ENCODE peak calls at places on chromosomes 6 and 20, in seven cellular contexts. One of them, this sample, is unnamed. For H3K4me1, the result is how much of the 10 kb centered on the place peaks cover.

GRCh38 chr6:30725713-30726505 is 5.8 kb downstream of the TUBB start:
- ATAC-seq in PC-3: peak
- ATAC-seq in A549: no peak
- ATAC-seq in heart left ventricle: no peak
- ATAC-seq in IMR-90: peak
- ATAC-seq in HepG2: peak
- ATAC-seq in CD8-positive, alpha-beta T cell: no peak
- ATAC-seq in this sample: no peak

GRCh38 chr6:87196275-87196842 is 41.0 kb downstream of the ZNF292 start:
- ATAC-seq in heart left ventricle: no peak
- ATAC-seq in HepG2: no peak
- ATAC-seq in A549: no peak
- ATAC-seq in IMR-90: no peak
- ATAC-seq in PC-3: peak
- ATAC-seq in CD8-positive, alpha-beta T cell: no peak
- ATAC-seq in this sample: no peak

GRCh38 chr6:112307707-112308106 is 39.4 kb upstream of the RFPL4B start:
- ATAC-seq in CD8-positive, alpha-beta T cell: no peak
- ATAC-seq in IMR-90: no peak
- ATAC-seq in A549: no peak
- ATAC-seq in HepG2: no peak
- ATAC-seq in heart left ventricle: no peak
- ATAC-seq in PC-3: no peak
- ATAC-seq in this sample: no peak

GRCh38 chr6:5099537-5099936 is 14.4 kb downstream of the PPP1R3G start:
- ATAC-seq in HepG2: no peak
- ATAC-seq in IMR-90: no peak
- ATAC-seq in A549: no peak
- ATAC-seq in CD8-positive, alpha-beta T cell: no peak
- ATAC-seq in heart left ventricle: no peak
- ATAC-seq in PC-3: no peak
- ATAC-seq in this sample: no peak

GRCh38 chr20:19840111-19840705 is 82.2 kb downstream of the RIN2 start:
- ATAC-seq in PC-3: no peak
- ATAC-seq in CD8-positive, alpha-beta T cell: no peak
- ATAC-seq in A549: no peak
- ATAC-seq in heart left ventricle: no peak
- ATAC-seq in HepG2: no peak
- ATAC-seq in IMR-90: no peak
- ATAC-seq in this sample: no peak

GRCh38 chr20:51172558-51173428 is 149.9 kb upstream of the KCNG1 start:
- ATAC-seq in HepG2: no peak
- ATAC-seq in A549: no peak
- ATAC-seq in PC-3: no peak
- ATAC-seq in IMR-90: no peak
- ATAC-seq in heart left ventricle: no peak
- ATAC-seq in CD8-positive, alpha-beta T cell: no peak
- ATAC-seq in this sample: no peak

GRCh38 chr6:96649926-96650325 is 87.0 kb downstream of the FHL5 start:
- ATAC-seq in IMR-90: no peak
- ATAC-seq in CD8-positive, alpha-beta T cell: no peak
- ATAC-seq in PC-3: no peak
- ATAC-seq in HepG2: no peak
- ATAC-seq in heart left ventricle: no peak
- ATAC-seq in A549: no peak
- ATAC-seq in this sample: no peak

GRCh38 chr6:39897699-39898098 is 36.6 kb downstream of the MOCS1 start:
- ATAC-seq in PC-3: no peak
- ATAC-seq in IMR-90: no peak
- ATAC-seq in heart left ventricle: no peak
- ATAC-seq in CD8-positive, alpha-beta T cell: no peak
- ATAC-seq in A549: no peak
- ATAC-seq in HepG2: no peak
- ATAC-seq in this sample: no peak

GRCh38 chr20:36149469-36149868 is 5.1 kb upstream of the EPB41L1 start:
- ATAC-seq in IMR-90: no peak
- ATAC-seq in heart left ventricle: peak
- ATAC-seq in HepG2: no peak
- ATAC-seq in PC-3: no peak
- ATAC-seq in CD8-positive, alpha-beta T cell: no peak
- ATAC-seq in A549: no peak
- ATAC-seq in this sample: no peak

GRCh38 chr6:142561511-142562265 is 259.9 kb downstream of the ADGRG6 start:
- ATAC-seq in HepG2: no peak
- ATAC-seq in IMR-90: no peak
- ATAC-seq in CD8-positive, alpha-beta T cell: peak
- ATAC-seq in A549: no peak
- ATAC-seq in PC-3: peak
- ATAC-seq in heart left ventricle: no peak
- ATAC-seq in this sample: no peak

GRCh38 chr6:89970072-89970471 is 75.8 kb downstream of the GJA10 start:
- ATAC-seq in CD8-positive, alpha-beta T cell: no peak
- ATAC-seq in A549: peak
- ATAC-seq in PC-3: peak
- ATAC-seq in IMR-90: no peak
- ATAC-seq in HepG2: peak
- ATAC-seq in heart left ventricle: peak
- ATAC-seq in this sample: no peak

GRCh38 chr20:62274332-62275262 is 28.2 kb upstream of the ADRM1 start:
- ATAC-seq in HepG2: no peak
- ATAC-seq in A549: no peak
- ATAC-seq in heart left ventricle: no peak
- ATAC-seq in IMR-90: peak
- ATAC-seq in CD8-positive, alpha-beta T cell: no peak
- ATAC-seq in PC-3: peak
- ATAC-seq in this sample: no peak

GRCh38 chr20:60053125-60053812 is 95.0 kb downstream of the CDH26 start:
- ATAC-seq in A549: no peak
- ATAC-seq in CD8-positive, alpha-beta T cell: no peak
- ATAC-seq in PC-3: no peak
- ATAC-seq in IMR-90: no peak
- ATAC-seq in heart left ventricle: no peak
- ATAC-seq in HepG2: no peak
- ATAC-seq in this sample: no peak

GRCh38 chr6:106574729-106575458 is 54.4 kb downstream of the RTN4IP1 start:
- ATAC-seq in HepG2: peak
- ATAC-seq in heart left ventricle: no peak
- ATAC-seq in A549: no peak
- ATAC-seq in PC-3: peak
- ATAC-seq in CD8-positive, alpha-beta T cell: no peak
- ATAC-seq in IMR-90: peak
- ATAC-seq in this sample: no peak

GRCh38 chr20:6040958-6041807 is 12.7 kb downstream of the LRRN4 start:
- ATAC-seq in CD8-positive, alpha-beta T cell: no peak
- ATAC-seq in IMR-90: no peak
- ATAC-seq in PC-3: no peak
- ATAC-seq in A549: no peak
- ATAC-seq in HepG2: peak
- ATAC-seq in heart left ventricle: no peak
- ATAC-seq in this sample: no peak

DNA sequence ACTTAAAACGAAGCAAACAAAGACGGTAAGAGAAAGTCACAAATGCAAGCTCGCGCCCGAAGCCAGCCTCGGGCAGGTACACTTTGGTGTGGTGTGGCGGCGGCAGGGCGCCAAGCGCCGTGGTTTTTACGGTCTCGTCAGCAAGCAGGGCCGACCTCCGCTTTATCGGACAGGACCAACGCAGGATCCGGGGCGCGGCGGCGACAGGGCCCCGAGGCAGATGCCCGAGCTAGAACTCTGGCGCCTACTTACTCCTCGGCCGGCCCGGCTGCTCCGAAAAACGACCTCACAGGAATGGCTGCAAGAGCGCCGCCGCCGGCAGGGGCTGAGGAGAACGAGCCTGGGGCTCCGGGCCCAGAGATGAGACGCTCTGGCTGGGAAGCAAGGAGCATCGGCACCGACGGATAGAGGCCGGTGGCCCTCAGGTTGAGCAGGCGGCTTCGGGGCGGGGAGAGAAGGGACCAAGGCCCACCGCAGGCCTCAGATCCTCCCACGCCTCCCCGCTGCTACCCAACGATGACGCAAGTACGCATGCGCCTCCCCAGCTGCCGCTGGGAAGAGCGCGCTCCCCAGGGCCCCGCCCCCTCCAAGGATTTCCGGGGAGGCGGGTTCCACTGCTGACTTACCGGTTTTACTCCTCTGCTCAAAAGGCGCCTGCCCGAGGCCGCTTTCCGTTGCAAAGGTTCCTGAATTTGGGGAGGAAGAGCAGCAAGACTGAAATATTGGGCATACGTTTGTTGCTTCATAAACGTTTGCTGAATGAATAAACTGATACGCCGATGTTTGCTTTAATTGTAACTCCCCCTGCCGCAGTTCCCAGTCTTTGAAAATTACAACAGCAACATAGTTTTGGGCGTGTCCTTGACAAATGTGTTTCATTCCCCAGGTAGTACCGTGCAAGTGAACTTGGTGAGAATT is 60.5 kb downstream of the FAM217A start:
- ATAC-seq in heart left ventricle: peak
- ATAC-seq in CD8-positive, alpha-beta T cell: peak
- ATAC-seq in HepG2: peak
- ATAC-seq in IMR-90: peak
- ATAC-seq in PC-3: peak
- ATAC-seq in A549: peak
- ATAC-seq in this sample: peak
- H3K4me1 ChIP-seq in heart left ventricle: under half
- H3K4me1 ChIP-seq in CD8-positive, alpha-beta T cell: half or more
- H3K4me1 ChIP-seq in HepG2: under half
- H3K4me1 ChIP-seq in IMR-90: under half
- H3K4me1 ChIP-seq in PC-3: under half
- H3K4me1 ChIP-seq in A549: under half
- H3K4me1 ChIP-seq in this sample: under half

GRCh38 chr6:54878705-54879104 is 32.1 kb downstream of the FAM83B start:
- ATAC-seq in PC-3: peak
- ATAC-seq in heart left ventricle: no peak
- ATAC-seq in CD8-positive, alpha-beta T cell: no peak
- ATAC-seq in HepG2: peak
- ATAC-seq in IMR-90: no peak
- ATAC-seq in A549: no peak
- ATAC-seq in this sample: no peak

GRCh38 chr6:54876365-54876764 is 29.8 kb downstream of the FAM83B start:
- ATAC-seq in HepG2: no peak
- ATAC-seq in IMR-90: no peak
- ATAC-seq in heart left ventricle: no peak
- ATAC-seq in A549: no peak
- ATAC-seq in CD8-positive, alpha-beta T cell: no peak
- ATAC-seq in PC-3: no peak
- ATAC-seq in this sample: no peak

GRCh38 chr6:54875539-54875938 is 29.0 kb downstream of the FAM83B start:
- ATAC-seq in IMR-90: no peak
- ATAC-seq in HepG2: no peak
- ATAC-seq in heart left ventricle: no peak
- ATAC-seq in PC-3: no peak
- ATAC-seq in CD8-positive, alpha-beta T cell: no peak
- ATAC-seq in A549: no peak
- ATAC-seq in this sample: no peak

GRCh38 chr6:54877713-54878317 is 31.2 kb downstream of the FAM83B start:
- ATAC-seq in heart left ventricle: no peak
- ATAC-seq in CD8-positive, alpha-beta T cell: no peak
- ATAC-seq in A549: no peak
- ATAC-seq in HepG2: no peak
- ATAC-seq in PC-3: no peak
- ATAC-seq in IMR-90: no peak
- ATAC-seq in this sample: no peak

DNA sequence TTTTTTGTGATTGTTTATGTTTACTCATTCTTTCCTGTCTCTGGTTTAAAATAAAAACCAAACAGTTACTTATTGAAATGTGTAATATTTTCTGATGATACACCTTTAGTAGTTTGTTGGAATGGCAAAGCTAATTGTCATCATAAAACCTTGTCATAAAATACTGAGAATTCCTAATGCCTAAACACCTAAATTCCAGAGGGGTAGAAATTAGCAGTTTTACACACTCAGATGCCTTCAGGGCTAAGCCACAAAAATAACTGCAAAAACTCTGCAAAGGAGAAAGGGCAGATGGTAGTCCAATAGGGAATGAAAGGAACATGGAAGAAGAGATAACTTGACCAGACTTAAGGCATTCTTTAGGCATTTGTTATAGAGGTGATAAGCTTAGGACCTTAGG is 30.3 kb downstream of the FAM83B start:
- ATAC-seq in CD8-positive, alpha-beta T cell: no peak
- ATAC-seq in A549: no peak
- ATAC-seq in HepG2: no peak
- ATAC-seq in PC-3: no peak
- ATAC-seq in heart left ventricle: no peak
- ATAC-seq in IMR-90: no peak
- ATAC-seq in this sample: no peak
- H3K4me1 ChIP-seq in CD8-positive, alpha-beta T cell: under half
- H3K4me1 ChIP-seq in A549: under half
- H3K4me1 ChIP-seq in HepG2: under half
- H3K4me1 ChIP-seq in PC-3: under half
- H3K4me1 ChIP-seq in heart left ventricle: under half
- H3K4me1 ChIP-seq in IMR-90: under half
- H3K4me1 ChIP-seq in this sample: under half

GRCh38 chr20:63495771-63496403 is 3.0 kb downstream of the EEF1A2 start:
- ATAC-seq in IMR-90: peak
- ATAC-seq in PC-3: peak
- ATAC-seq in HepG2: peak
- ATAC-seq in A549: no peak
- ATAC-seq in heart left ventricle: peak
- ATAC-seq in CD8-positive, alpha-beta T cell: peak
- ATAC-seq in this sample: peak

GRCh38 chr20:63495167-63495720 is 3.6 kb downstream of the EEF1A2 start:
- ATAC-seq in CD8-positive, alpha-beta T cell: no peak
- ATAC-seq in A549: no peak
- ATAC-seq in PC-3: no peak
- ATAC-seq in IMR-90: no peak
- ATAC-seq in heart left ventricle: no peak
- ATAC-seq in HepG2: no peak
- ATAC-seq in this sample: no peak

GRCh38 chr20:63497138-63497945 is 1.5 kb downstream of the EEF1A2 start:
- ATAC-seq in IMR-90: no peak
- ATAC-seq in A549: no peak
- ATAC-seq in CD8-positive, alpha-beta T cell: no peak
- ATAC-seq in PC-3: no peak
- ATAC-seq in heart left ventricle: peak
- ATAC-seq in HepG2: no peak
- ATAC-seq in this sample: no peak

GRCh38 chr20:63497946-63498935 is 642 bp downstream of the EEF1A2 start:
- ATAC-seq in IMR-90: peak
- ATAC-seq in PC-3: peak
- ATAC-seq in HepG2: peak
- ATAC-seq in CD8-positive, alpha-beta T cell: no peak
- ATAC-seq in heart left ventricle: peak
- ATAC-seq in A549: peak
- ATAC-seq in this sample: peak

GRCh38 chr20:63496404-63497120 is 2.3 kb downstream of the EEF1A2 start:
- ATAC-seq in CD8-positive, alpha-beta T cell: peak
- ATAC-seq in HepG2: peak
- ATAC-seq in heart left ventricle: no peak
- ATAC-seq in IMR-90: peak
- ATAC-seq in PC-3: no peak
- ATAC-seq in A549: no peak
- ATAC-seq in this sample: peak
- H3K4me1 ChIP-seq in CD8-positive, alpha-beta T cell: under half
- H3K4me1 ChIP-seq in HepG2: under half
- H3K4me1 ChIP-seq in heart left ventricle: under half
- H3K4me1 ChIP-seq in IMR-90: under half
- H3K4me1 ChIP-seq in PC-3: under half
- H3K4me1 ChIP-seq in A549: under half
- H3K4me1 ChIP-seq in this sample: under half

DNA sequence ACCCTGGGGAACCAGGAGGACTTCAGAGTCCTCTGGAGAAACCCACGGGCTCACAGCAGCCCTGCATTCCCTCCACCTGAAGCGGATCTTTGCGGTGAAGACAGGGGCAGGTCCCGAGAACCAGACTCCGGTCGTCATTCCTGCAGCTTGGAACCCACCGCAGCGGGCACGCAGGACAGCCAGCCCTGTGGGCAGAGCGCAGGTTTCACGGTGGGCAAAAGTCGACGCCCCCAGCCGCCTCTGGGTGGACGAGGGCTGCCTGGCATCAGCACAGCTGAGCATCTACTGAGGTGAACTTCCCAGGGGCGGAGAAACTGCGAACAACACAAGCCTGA is 118.3 kb downstream of the PSMB1 start:
- ATAC-seq in CD8-positive, alpha-beta T cell: no peak
- ATAC-seq in heart left ventricle: no peak
- ATAC-seq in A549: no peak
- ATAC-seq in IMR-90: no peak
- ATAC-seq in PC-3: no peak
- ATAC-seq in HepG2: no peak
- ATAC-seq in this sample: no peak
- H3K4me1 ChIP-seq in CD8-positive, alpha-beta T cell: under half
- H3K4me1 ChIP-seq in heart left ventricle: under half
- H3K4me1 ChIP-seq in A549: under half
- H3K4me1 ChIP-seq in IMR-90: under half
- H3K4me1 ChIP-seq in PC-3: under half
- H3K4me1 ChIP-seq in HepG2: under half
- H3K4me1 ChIP-seq in this sample: under half